ENCODE peak calls at places on chromosomes 16 and 17, in eight cellular contexts. One of them, this sample, is unnamed.
A peak's percentile ranks its signal among the peaks of the same experiment; 100 is the strongest.

GRCh38 chr17:60832206-60832605 is 154.6 kb downstream of the BCAS3 start:
- DNase-seq in esophagus muscularis mucosa: no peak
- DNase-seq in Panc1: no peak
- DNase-seq in HL-60: no peak
- DNase-seq in HCT116: no peak
- DNase-seq in GM23338: no peak
- DNase-seq in stomach: no peak
- DNase-seq in K562: no peak
- DNase-seq in this sample: no peak

GRCh38 chr16:62067981-62068380 is 31.7 kb upstream of the CDH8 start:
- DNase-seq in esophagus muscularis mucosa: no peak
- DNase-seq in Panc1: no peak
- DNase-seq in HL-60: no peak
- DNase-seq in HCT116: no peak
- DNase-seq in GM23338: no peak
- DNase-seq in stomach: no peak
- DNase-seq in K562: no peak
- DNase-seq in this sample: no peak

GRCh38 chr16:67934306-67935095 is 2.1 kb downstream of the PSMB10 start:
- DNase-seq in esophagus muscularis mucosa: no peak
- DNase-seq in Panc1: no peak
- DNase-seq in HL-60: no peak
- DNase-seq in HCT116: no peak
- DNase-seq in GM23338: no peak
- DNase-seq in stomach: no peak
- DNase-seq in K562: peak; percentile 47
- DNase-seq in this sample: no peak

GRCh38 chr16:88706965-88707871 is 915 bp downstream of the CTU2 start:
- DNase-seq in esophagus muscularis mucosa: no peak
- DNase-seq in Panc1: no peak
- DNase-seq in HL-60: no peak
- DNase-seq in HCT116: no peak
- DNase-seq in GM23338: no peak
- DNase-seq in stomach: no peak
- DNase-seq in K562: no peak
- DNase-seq in this sample: no peak

GRCh38 chr16:7374614-7375174 is 42.0 kb downstream of the RBFOX1 start:
- DNase-seq in esophagus muscularis mucosa: no peak
- DNase-seq in Panc1: no peak
- DNase-seq in HL-60: no peak
- DNase-seq in HCT116: no peak
- DNase-seq in GM23338: no peak
- DNase-seq in stomach: no peak
- DNase-seq in K562: no peak
- DNase-seq in this sample: no peak

GRCh38 chr16:6643083-6643686 is 689.5 kb upstream of the RBFOX1 start:
- DNase-seq in esophagus muscularis mucosa: no peak
- DNase-seq in Panc1: peak; percentile 54
- DNase-seq in HL-60: peak; percentile 32
- DNase-seq in HCT116: no peak
- DNase-seq in GM23338: peak; percentile 68
- DNase-seq in stomach: peak; percentile 47
- DNase-seq in K562: peak; percentile 35
- DNase-seq in this sample: peak; percentile 45

GRCh38 chr17:80888276-80889160 is 103.1 kb upstream of the CHMP6 start:
- DNase-seq in esophagus muscularis mucosa: no peak
- DNase-seq in Panc1: no peak
- DNase-seq in HL-60: no peak
- DNase-seq in HCT116: no peak
- DNase-seq in GM23338: no peak
- DNase-seq in stomach: no peak
- DNase-seq in K562: no peak
- DNase-seq in this sample: no peak

GRCh38 chr17:46191332-46192210 is 1.7 kb downstream of the KANSL1 start:
- DNase-seq in esophagus muscularis mucosa: no peak
- DNase-seq in Panc1: no peak
- DNase-seq in HL-60: peak; percentile 75
- DNase-seq in HCT116: no peak
- DNase-seq in GM23338: peak; percentile 91
- DNase-seq in stomach: no peak
- DNase-seq in K562: peak; percentile 52
- DNase-seq in this sample: peak; percentile 25

GRCh38 chr16:50272111-50272571 is 5.8 kb downstream of the ADCY7 start:
- DNase-seq in esophagus muscularis mucosa: no peak
- DNase-seq in Panc1: no peak
- DNase-seq in HL-60: no peak
- DNase-seq in HCT116: no peak
- DNase-seq in GM23338: no peak
- DNase-seq in stomach: no peak
- DNase-seq in K562: no peak
- DNase-seq in this sample: no peak

GRCh38 chr17:77145635-77146632 is 5.2 kb downstream of the SEC14L1 start:
- DNase-seq in esophagus muscularis mucosa: no peak
- DNase-seq in Panc1: no peak
- DNase-seq in HL-60: no peak
- DNase-seq in HCT116: no peak
- DNase-seq in GM23338: peak; percentile 65
- DNase-seq in stomach: peak; percentile 79
- DNase-seq in K562: no peak
- DNase-seq in this sample: peak; percentile 30

GRCh38 chr17:65633988-65634387 is 72.5 kb upstream of the AXIN2 start:
- DNase-seq in esophagus muscularis mucosa: no peak
- DNase-seq in Panc1: no peak
- DNase-seq in HL-60: no peak
- DNase-seq in HCT116: no peak
- DNase-seq in GM23338: no peak
- DNase-seq in stomach: no peak
- DNase-seq in K562: no peak
- DNase-seq in this sample: peak; percentile 37

GRCh38 chr17:36808181-36808661 is 129.1 kb upstream of the LHX1 start:
- DNase-seq in esophagus muscularis mucosa: no peak
- DNase-seq in Panc1: no peak
- DNase-seq in HL-60: no peak
- DNase-seq in HCT116: no peak
- DNase-seq in GM23338: peak; percentile 78
- DNase-seq in stomach: no peak
- DNase-seq in K562: peak; percentile 43
- DNase-seq in this sample: no peak

GRCh38 chr16:77581706-77582105 is 140.6 kb upstream of the NUDT7 start:
- DNase-seq in esophagus muscularis mucosa: no peak
- DNase-seq in Panc1: no peak
- DNase-seq in HL-60: no peak
- DNase-seq in HCT116: no peak
- DNase-seq in GM23338: no peak
- DNase-seq in stomach: no peak
- DNase-seq in K562: no peak
- DNase-seq in this sample: no peak

GRCh38 chr17:4436846-4437245 is 3.1 kb downstream of the SPNS3 start:
- DNase-seq in esophagus muscularis mucosa: no peak
- DNase-seq in Panc1: no peak
- DNase-seq in HL-60: peak; percentile 59
- DNase-seq in HCT116: no peak
- DNase-seq in GM23338: no peak
- DNase-seq in stomach: no peak
- DNase-seq in K562: no peak
- DNase-seq in this sample: no peak

GRCh38 chr17:8632087-8632486 is 1.6 kb upstream of the MYH10 start:
- DNase-seq in esophagus muscularis mucosa: no peak
- DNase-seq in Panc1: no peak
- DNase-seq in HL-60: no peak
- DNase-seq in HCT116: no peak
- DNase-seq in GM23338: peak; percentile 66
- DNase-seq in stomach: no peak
- DNase-seq in K562: no peak
- DNase-seq in this sample: peak; percentile 5

GRCh38 chr16:14199624-14200023 is 128.5 kb downstream of the MRTFB start:
- DNase-seq in esophagus muscularis mucosa: no peak
- DNase-seq in Panc1: no peak
- DNase-seq in HL-60: no peak
- DNase-seq in HCT116: no peak
- DNase-seq in GM23338: no peak
- DNase-seq in stomach: no peak
- DNase-seq in K562: no peak
- DNase-seq in this sample: no peak

GRCh38 chr17:63949576-63950250 is 17.6 kb upstream of the CD79B start:
- DNase-seq in esophagus muscularis mucosa: no peak
- DNase-seq in Panc1: no peak
- DNase-seq in HL-60: no peak
- DNase-seq in HCT116: no peak
- DNase-seq in GM23338: no peak
- DNase-seq in stomach: no peak
- DNase-seq in K562: no peak
- DNase-seq in this sample: no peak

GRCh38 chr16:2196981-2197511 is 641 bp upstream of the CASKIN1 start:
- DNase-seq in esophagus muscularis mucosa: no peak
- DNase-seq in Panc1: no peak
- DNase-seq in HL-60: no peak
- DNase-seq in HCT116: no peak
- DNase-seq in GM23338: no peak
- DNase-seq in stomach: no peak
- DNase-seq in K562: no peak
- DNase-seq in this sample: no peak

GRCh38 chr16:70686376-70687171 is 721 bp upstream of the MTSS2 start:
- DNase-seq in esophagus muscularis mucosa: no peak
- DNase-seq in Panc1: no peak
- DNase-seq in HL-60: no peak
- DNase-seq in HCT116: no peak
- DNase-seq in GM23338: no peak
- DNase-seq in stomach: no peak
- DNase-seq in K562: no peak
- DNase-seq in this sample: no peak

GRCh38 chr17:6786618-6787017 is 10.6 kb downstream of the FBXO39 start:
- DNase-seq in esophagus muscularis mucosa: no peak
- DNase-seq in Panc1: no peak
- DNase-seq in HL-60: no peak
- DNase-seq in HCT116: no peak
- DNase-seq in GM23338: no peak
- DNase-seq in stomach: no peak
- DNase-seq in K562: no peak
- DNase-seq in this sample: no peak

GRCh38 chr16:747978-748746 is 7.4 kb upstream of the CIAO3 start:
- DNase-seq in esophagus muscularis mucosa: no peak
- DNase-seq in Panc1: no peak
- DNase-seq in HL-60: no peak
- DNase-seq in HCT116: no peak
- DNase-seq in GM23338: no peak
- DNase-seq in stomach: no peak
- DNase-seq in K562: no peak
- DNase-seq in this sample: no peak

GRCh38 chr16:88301431-88301830 is 81.3 kb upstream of the ZNF469 start:
- DNase-seq in esophagus muscularis mucosa: no peak
- DNase-seq in Panc1: no peak
- DNase-seq in HL-60: no peak
- DNase-seq in HCT116: no peak
- DNase-seq in GM23338: no peak
- DNase-seq in stomach: no peak
- DNase-seq in K562: no peak
- DNase-seq in this sample: no peak

DNA sequence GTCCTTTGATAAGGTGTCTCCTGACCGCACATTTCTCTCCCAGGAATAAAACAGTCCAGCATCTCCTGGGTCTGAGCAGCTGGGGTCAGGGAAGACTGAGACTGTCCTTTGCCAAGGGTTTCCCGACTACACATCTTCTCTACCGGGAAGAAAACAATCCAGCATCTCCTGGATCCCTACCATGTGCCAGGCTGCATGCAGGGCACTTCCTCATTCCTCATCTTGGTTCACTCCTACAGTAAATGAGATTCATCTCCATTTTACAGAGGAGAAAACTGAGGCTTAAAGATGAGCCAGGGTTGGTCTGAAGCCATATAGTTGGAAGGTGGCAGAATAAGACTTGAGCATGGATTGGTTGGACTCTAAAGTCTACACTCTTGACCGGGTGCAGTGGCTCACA is 36.7 kb downstream of the NOG start:
- DNase-seq in esophagus muscularis mucosa: no peak
- DNase-seq in Panc1: no peak
- DNase-seq in HL-60: no peak
- DNase-seq in HCT116: no peak
- DNase-seq in GM23338: no peak
- DNase-seq in stomach: no peak
- DNase-seq in K562: no peak
- DNase-seq in this sample: no peak
- TF ChIP-seq CTCF in esophagus muscularis mucosa: no peak
- TF ChIP-seq CTCF in Panc1: no peak
- TF ChIP-seq CTCF in HL-60: no peak
- TF ChIP-seq CTCF in HCT116: no peak
- TF ChIP-seq CTCF in GM23338: no peak
- TF ChIP-seq CTCF in stomach: no peak
- TF ChIP-seq CTCF in K562: no peak
- TF ChIP-seq CTCF in this sample: no peak

GRCh38 chr16:54938351-54939346 is 8.0 kb downstream of the IRX5 start:
- DNase-seq in esophagus muscularis mucosa: peak; percentile 77
- DNase-seq in Panc1: no peak
- DNase-seq in HL-60: no peak
- DNase-seq in HCT116: no peak
- DNase-seq in GM23338: peak; percentile 57
- DNase-seq in stomach: no peak
- DNase-seq in K562: no peak
- DNase-seq in this sample: peak; percentile 54
- TF ChIP-seq POLR2AphosphoS5 in esophagus muscularis mucosa: peak; percentile 10
- TF ChIP-seq POLR2AphosphoS5 in Panc1: no peak
- TF ChIP-seq POLR2AphosphoS5 in HL-60: no peak
- TF ChIP-seq POLR2AphosphoS5 in HCT116: no peak
- TF ChIP-seq POLR2AphosphoS5 in GM23338: no peak
- TF ChIP-seq POLR2AphosphoS5 in stomach: no peak
- TF ChIP-seq POLR2AphosphoS5 in K562: no peak
- TF ChIP-seq POLR2AphosphoS5 in this sample: peak; percentile 39

DNA sequence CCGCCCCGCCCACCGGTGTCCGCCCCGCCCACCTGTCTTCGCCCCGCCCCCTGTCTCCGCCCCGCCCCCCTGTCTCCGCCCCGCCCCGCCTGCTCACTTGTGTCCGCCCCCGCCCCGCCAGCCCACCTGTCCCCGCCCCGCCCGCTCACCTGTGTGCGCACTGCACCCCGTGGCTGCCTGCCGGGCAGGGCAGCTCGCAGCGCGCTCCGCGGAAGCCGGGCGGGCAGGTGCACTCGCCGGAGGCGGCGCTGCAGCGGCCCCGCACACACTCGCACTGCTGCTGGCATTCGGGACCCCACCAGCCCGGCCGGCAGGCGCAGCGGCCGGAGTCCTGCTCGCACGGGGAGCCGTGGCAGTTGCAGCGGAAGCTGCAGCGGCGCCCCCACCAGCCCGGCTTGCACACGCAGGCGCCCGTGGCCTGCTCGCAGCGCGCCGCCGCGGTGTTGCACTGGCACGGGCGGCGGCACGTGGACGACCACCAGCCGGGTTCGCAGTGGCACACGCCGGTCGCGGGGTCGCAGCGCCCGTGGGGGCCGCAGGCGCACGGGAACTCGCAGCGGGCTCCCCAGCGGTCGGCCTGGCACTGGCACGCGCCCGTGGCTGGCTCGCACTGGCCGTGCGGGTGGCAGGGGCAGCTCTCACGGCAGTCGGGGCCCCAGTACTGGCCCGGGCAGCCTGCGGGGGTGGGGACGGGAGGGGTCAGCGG is 2.1 kb downstream of the SCARF1 start:
- DNase-seq in esophagus muscularis mucosa: no peak
- DNase-seq in Panc1: no peak
- DNase-seq in HL-60: peak; percentile 8
- DNase-seq in HCT116: peak; percentile 62
- DNase-seq in GM23338: peak; percentile 96
- DNase-seq in stomach: peak; percentile 92
- DNase-seq in K562: no peak
- DNase-seq in this sample: peak; percentile 83
- TF ChIP-seq CTCF in esophagus muscularis mucosa: no peak
- TF ChIP-seq CTCF in Panc1: peak; percentile 35
- TF ChIP-seq CTCF in HL-60: no peak
- TF ChIP-seq CTCF in HCT116: peak; percentile 32
- TF ChIP-seq CTCF in GM23338: peak; percentile 50
- TF ChIP-seq CTCF in stomach: no peak
- TF ChIP-seq CTCF in K562: no peak
- TF ChIP-seq CTCF in this sample: peak; percentile 52

GRCh38 chr16:25012525-25012991 is 2.6 kb downstream of the ARHGAP17 start:
- DNase-seq in esophagus muscularis mucosa: no peak
- DNase-seq in Panc1: no peak
- DNase-seq in HL-60: no peak
- DNase-seq in HCT116: no peak
- DNase-seq in GM23338: no peak
- DNase-seq in stomach: no peak
- DNase-seq in K562: no peak
- DNase-seq in this sample: no peak
- TF ChIP-seq POLR2AphosphoS5 in esophagus muscularis mucosa: no peak
- TF ChIP-seq POLR2AphosphoS5 in Panc1: no peak
- TF ChIP-seq POLR2AphosphoS5 in HL-60: no peak
- TF ChIP-seq POLR2AphosphoS5 in HCT116: no peak
- TF ChIP-seq POLR2AphosphoS5 in GM23338: no peak
- TF ChIP-seq POLR2AphosphoS5 in stomach: peak; percentile 8
- TF ChIP-seq POLR2AphosphoS5 in K562: no peak
- TF ChIP-seq POLR2AphosphoS5 in this sample: no peak